ENCODE peak calls at places on chromosomes 5 and 9, in five cellular contexts. One of them, this sample, is unnamed.

GRCh38 chr5:74294231-74294705 is 346.3 kb downstream of the ENC1 start:
- DNase-seq in IMR-90: no peak
- DNase-seq in stimulated activated CD4-positive, alpha-beta T cell treated with anti-CD3 and anti-CD28 coated beads, TNF-alpha, amount 100 ng/mL, for 4 hours: no peak
- DNase-seq in neuronal stem cell: no peak
- DNase-seq in GOT3: peak
- DNase-seq in this sample: no peak

GRCh38 chr5:132648355-132648754 is 9.6 kb upstream of the IL13 start:
- DNase-seq in GOT3: no peak
- DNase-seq in IMR-90: no peak
- DNase-seq in stimulated activated CD4-positive, alpha-beta T cell treated with anti-CD3 and anti-CD28 coated beads, TNF-alpha, amount 100 ng/mL, for 4 hours: no peak
- DNase-seq in neuronal stem cell: no peak
- DNase-seq in this sample: no peak

GRCh38 chr5:173629628-173630027 is 13.2 kb upstream of the BOD1 start:
- DNase-seq in neuronal stem cell: no peak
- DNase-seq in GOT3: no peak
- DNase-seq in stimulated activated CD4-positive, alpha-beta T cell treated with anti-CD3 and anti-CD28 coated beads, TNF-alpha, amount 100 ng/mL, for 4 hours: no peak
- DNase-seq in IMR-90: no peak
- DNase-seq in this sample: no peak

GRCh38 chr9:34862043-34862442 is 96.0 kb upstream of the PHF24 start:
- DNase-seq in neuronal stem cell: no peak
- DNase-seq in GOT3: no peak
- DNase-seq in IMR-90: no peak
- DNase-seq in stimulated activated CD4-positive, alpha-beta T cell treated with anti-CD3 and anti-CD28 coated beads, TNF-alpha, amount 100 ng/mL, for 4 hours: no peak
- DNase-seq in this sample: no peak

GRCh38 chr9:19193029-19193324 is 37.5 kb upstream of the DENND4C start:
- DNase-seq in stimulated activated CD4-positive, alpha-beta T cell treated with anti-CD3 and anti-CD28 coated beads, TNF-alpha, amount 100 ng/mL, for 4 hours: no peak
- DNase-seq in GOT3: no peak
- DNase-seq in IMR-90: no peak
- DNase-seq in neuronal stem cell: no peak
- DNase-seq in this sample: no peak

GRCh38 chr9:14372437-14373318 is 58.7 kb upstream of the NFIB start:
- DNase-seq in neuronal stem cell: no peak
- DNase-seq in GOT3: no peak
- DNase-seq in IMR-90: peak
- DNase-seq in stimulated activated CD4-positive, alpha-beta T cell treated with anti-CD3 and anti-CD28 coated beads, TNF-alpha, amount 100 ng/mL, for 4 hours: no peak
- DNase-seq in this sample: no peak

GRCh38 chr5:666816-667498 is 26.2 kb downstream of the TPPP start:
- DNase-seq in stimulated activated CD4-positive, alpha-beta T cell treated with anti-CD3 and anti-CD28 coated beads, TNF-alpha, amount 100 ng/mL, for 4 hours: no peak
- DNase-seq in neuronal stem cell: no peak
- DNase-seq in GOT3: no peak
- DNase-seq in IMR-90: no peak
- DNase-seq in this sample: no peak

GRCh38 chr5:39570418-39571027 is 145.7 kb upstream of the DAB2 start:
- DNase-seq in stimulated activated CD4-positive, alpha-beta T cell treated with anti-CD3 and anti-CD28 coated beads, TNF-alpha, amount 100 ng/mL, for 4 hours: no peak
- DNase-seq in GOT3: no peak
- DNase-seq in IMR-90: peak
- DNase-seq in neuronal stem cell: peak
- DNase-seq in this sample: no peak

GRCh38 chr5:134568761-134569725 is 43.6 kb downstream of the JADE2 start:
- DNase-seq in GOT3: no peak
- DNase-seq in neuronal stem cell: no peak
- DNase-seq in IMR-90: peak
- DNase-seq in stimulated activated CD4-positive, alpha-beta T cell treated with anti-CD3 and anti-CD28 coated beads, TNF-alpha, amount 100 ng/mL, for 4 hours: no peak
- DNase-seq in this sample: peak

GRCh38 chr5:42745426-42745825 is 11.2 kb upstream of the CCDC152 start:
- DNase-seq in GOT3: no peak
- DNase-seq in stimulated activated CD4-positive, alpha-beta T cell treated with anti-CD3 and anti-CD28 coated beads, TNF-alpha, amount 100 ng/mL, for 4 hours: no peak
- DNase-seq in neuronal stem cell: peak
- DNase-seq in IMR-90: no peak
- DNase-seq in this sample: no peak

GRCh38 chr9:6793203-6793602 is 35.4 kb downstream of the KDM4C start:
- DNase-seq in IMR-90: no peak
- DNase-seq in GOT3: no peak
- DNase-seq in neuronal stem cell: no peak
- DNase-seq in stimulated activated CD4-positive, alpha-beta T cell treated with anti-CD3 and anti-CD28 coated beads, TNF-alpha, amount 100 ng/mL, for 4 hours: no peak
- DNase-seq in this sample: no peak

GRCh38 chr9:86802900-86803673 is 144.2 kb downstream of the GAS1 start:
- DNase-seq in GOT3: no peak
- DNase-seq in IMR-90: no peak
- DNase-seq in stimulated activated CD4-positive, alpha-beta T cell treated with anti-CD3 and anti-CD28 coated beads, TNF-alpha, amount 100 ng/mL, for 4 hours: no peak
- DNase-seq in neuronal stem cell: no peak
- DNase-seq in this sample: no peak

GRCh38 chr9:121362813-121363585 is 7.1 kb downstream of the STOM start:
- DNase-seq in IMR-90: peak
- DNase-seq in GOT3: no peak
- DNase-seq in stimulated activated CD4-positive, alpha-beta T cell treated with anti-CD3 and anti-CD28 coated beads, TNF-alpha, amount 100 ng/mL, for 4 hours: no peak
- DNase-seq in neuronal stem cell: no peak
- DNase-seq in this sample: no peak

GRCh38 chr5:611731-612486 is at the start of gene CEP72:
- DNase-seq in neuronal stem cell: peak
- DNase-seq in stimulated activated CD4-positive, alpha-beta T cell treated with anti-CD3 and anti-CD28 coated beads, TNF-alpha, amount 100 ng/mL, for 4 hours: peak
- DNase-seq in IMR-90: peak
- DNase-seq in GOT3: peak
- DNase-seq in this sample: peak

GRCh38 chr5:57002959-57003485 is 51.1 kb upstream of the MIER3 start:
- DNase-seq in stimulated activated CD4-positive, alpha-beta T cell treated with anti-CD3 and anti-CD28 coated beads, TNF-alpha, amount 100 ng/mL, for 4 hours: no peak
- DNase-seq in GOT3: no peak
- DNase-seq in neuronal stem cell: no peak
- DNase-seq in IMR-90: no peak
- DNase-seq in this sample: no peak

This sample was measured in upper lobe of right lung.